ENCODE peak calls at places on chromosomes 12 and 14, in five cellular contexts. G is HFF-Myc, A is head of caudate nucleus, C is AG08395, J is NCI-H146. Q is an unnamed sample.

GRCh38 chr14:68527329-68527851 is 265.5 kb downstream of the ZFP36L1 start:
- DNase-seq in G (no peak), A (no peak), C (no peak), J (no peak), Q (no peak)

GRCh38 chr12:5945071-5946008 is at the start of gene ANO2:
- DNase-seq in G (no peak), A (no peak), C (peak; percentile 32), J (peak; percentile 81), Q (no peak)

GRCh38 chr12:121789233-121789781 is 4.2 kb downstream of the RHOF start:
- DNase-seq in G (no peak), A (no peak), C (no peak), J (no peak), Q (no peak)

GRCh38 chr12:56998981-56999380 is 7.4 kb downstream of the ZBTB39 start:
- DNase-seq in G (no peak), A (no peak), C (no peak), J (no peak), Q (no peak)

GRCh38 chr12:96711364-96711763 is 195.7 kb upstream of the NEDD1 start:
- DNase-seq in G (no peak), A (no peak), C (no peak), J (no peak), Q (no peak)

GRCh38 chr12:90064759-90065158 is 356.1 kb upstream of the ATP2B1 start:
- DNase-seq in G (no peak), A (no peak), C (no peak), J (no peak), Q (no peak)

GRCh38 chr14:105944632-105945610 is 418.5 kb downstream of the TMEM121 start:
- DNase-seq in G (no peak), A (peak; percentile 12), C (no peak), J (peak; percentile 57), Q (peak; percentile 79)

GRCh38 chr12:99352269-99352668 is 295.3 kb upstream of the GARIN6 start:
- DNase-seq in G (no peak), A (no peak), C (no peak), J (no peak), Q (no peak)

Q was measured in COR-L47.